ENCODE peak calls at places on chromosomes 12 and 14, in six cellular contexts. A is psoas muscle, Y is HT1080, G is germinal center, R is H1, X is A549. E is an unnamed sample.

GRCh38 chr14:50524071-50524470 is 8.3 kb downstream of the MAP4K5 start:
- DNase-seq in A (no peak), Y (no peak), G (no peak), R (no peak), X (no peak), E (no peak)

GRCh38 chr12:108915632-108916133 is 35.8 kb downstream of the DAO start:
- DNase-seq in A (no peak), Y (no peak), G (no peak), R (no peak), X (no peak), E (no peak)

GRCh38 chr12:96416033-96416790 is 16.0 kb upstream of the CDK17 start:
- DNase-seq in A (no peak), Y (peak; percentile 85), G (no peak), R (no peak), X (no peak), E (peak; percentile 97)

GRCh38 chr14:61573748-61574513 is 121.4 kb upstream of the HIF1A start:
- DNase-seq in A (no peak), Y (peak; percentile 62), G (no peak), R (no peak), X (no peak), E (peak; percentile 87)

GRCh38 chr14:73761621-73762355 is 47.6 kb upstream of the PNMA1 start:
- DNase-seq in A (no peak), Y (no peak), G (no peak), R (no peak), X (no peak), E (no peak)

GRCh38 chr12:92144631-92145480 is 790 bp downstream of the BTG1 start:
- DNase-seq in A (peak; percentile 80), Y (peak; percentile 64), G (peak; percentile 14), R (no peak), X (no peak), E (peak; percentile 74)

GRCh38 chr14:66507181-66507721 is 696 bp upstream of the GPHN start:
- DNase-seq in A (no peak), Y (no peak), G (no peak), R (no peak), X (peak; percentile 27), E (no peak)

GRCh38 chr14:32368107-32368506 is 39.0 kb downstream of the AKAP6 start:
- DNase-seq in A (no peak), Y (no peak), G (no peak), R (no peak), X (no peak), E (no peak)

GRCh38 chr14:53571990-53572389 is 384.6 kb downstream of the BMP4 start:
- DNase-seq in A (no peak), Y (no peak), G (no peak), R (peak; percentile 13), X (no peak), E (no peak)

GRCh38 chr12:91774471-91774921 is 371.1 kb downstream of the BTG1 start:
- DNase-seq in A (no peak), Y (peak; percentile 5), G (no peak), R (no peak), X (no peak), E (peak; percentile 21)

GRCh38 chr14:68711551-68712437 is 81.1 kb downstream of the ZFP36L1 start:
- DNase-seq in A (no peak), Y (no peak), G (no peak), R (no peak), X (no peak), E (no peak)

GRCh38 chr14:72745991-72746980 is 147.6 kb downstream of the DPF3 start:
- DNase-seq in A (peak; percentile 73), Y (peak; percentile 57), G (no peak), R (no peak), X (no peak), E (peak; percentile 61)

GRCh38 chr12:67357726-67358125 is 88.6 kb downstream of the CAND1 start:
- DNase-seq in A (no peak), Y (no peak), G (no peak), R (no peak), X (no peak), E (no peak)

GRCh38 chr12:129605666-129606065 is 298.2 kb downstream of the TMEM132D start:
- DNase-seq in A (no peak), Y (no peak), G (no peak), R (no peak), X (no peak), E (peak; percentile 58)

GRCh38 chr14:39381366-39381765 is 50.9 kb downstream of the FBXO33 start:
- DNase-seq in A (no peak), Y (no peak), G (no peak), R (no peak), X (no peak), E (no peak)

GRCh38 chr12:11085419-11085818 is 6.7 kb downstream of the TAS2R43 start:
- DNase-seq in A (no peak), Y (no peak), G (no peak), R (no peak), X (no peak), E (no peak)

GRCh38 chr14:101757839-101758211 is 3.7 kb upstream of the PPP2R5C start:
- DNase-seq in A (no peak), Y (no peak), G (no peak), R (no peak), X (no peak), E (no peak)

GRCh38 chr14:89773644-89774316 is 180.8 kb downstream of the EFCAB11 start:
- DNase-seq in A (peak; percentile 69), Y (peak; percentile 85), G (peak; percentile 33), R (peak; percentile 29), X (peak; percentile 51), E (peak; percentile 56)

GRCh38 chr14:72741836-72742681 is 151.8 kb downstream of the DPF3 start:
- DNase-seq in A (no peak), Y (no peak), G (no peak), R (no peak), X (no peak), E (no peak)

GRCh38 chr14:90641111-90642010 is 174.9 kb downstream of the TTC7B start:
- DNase-seq in A (no peak), Y (no peak), G (no peak), R (no peak), X (no peak), E (no peak)

GRCh38 chr12:71685961-71686657 is at the start of gene TMEM19:
- DNase-seq in A (peak; percentile 95), Y (peak; percentile 94), G (peak; percentile 89), R (peak; percentile 49), X (peak; percentile 85), E (peak; percentile 89)

E was measured in MCF 10A.